ENCODE peak calls at places on chromosomes 1 and 21, in nine cellular contexts. Z, T, R, Y, G, E, Q, U and B are unnamed samples.

GRCh38 chr1:151060241-151061011 is at the start of gene MLLT11:
- DNase-seq in U (no peak), E (no peak), Y (peak), Q (peak), G (peak), R (no peak), T (peak), Z (peak), B (no peak)

GRCh38 chr1:203556047-203556851 is 62.3 kb downstream of the OPTC start:
- DNase-seq in E (no peak), G (no peak), U (no peak), R (no peak), Q (peak), Z (no peak), T (peak), Y (no peak), B (no peak)

GRCh38 chr1:100607628-100608240 is 69.8 kb downstream of the GPR88 start:
- DNase-seq in G (no peak), Z (no peak), Q (no peak), Y (no peak), R (no peak), U (no peak), E (no peak), T (no peak), B (no peak)

GRCh38 chr21:29641635-29642550 is 297.9 kb downstream of the GRIK1 start:
- DNase-seq in E (no peak), G (no peak), T (no peak), U (no peak), R (no peak), Q (no peak), Y (no peak), Z (no peak), B (no peak)

GRCh38 chr1:173411835-173412742 is 65.0 kb upstream of the PRDX6 start:
- DNase-seq in Z (no peak), U (peak), T (peak), R (no peak), Y (no peak), G (no peak), Q (peak), E (no peak), B (no peak)

GRCh38 chr21:30446969-30447368 is 6.9 kb downstream of the KRTAP15-1 start:
- DNase-seq in Q (no peak), Z (no peak), R (no peak), U (no peak), G (no peak), Y (no peak), T (no peak), E (no peak), B (no peak)

GRCh38 chr1:231630558-231631205 is 4.1 kb downstream of the DISC1 start:
- DNase-seq in G (no peak), Q (peak), U (no peak), R (no peak), E (no peak), Z (no peak), T (peak), Y (no peak), B (no peak)

GRCh38 chr1:17176306-17177061 is 28.4 kb upstream of the PADI1 start:
- DNase-seq in G (no peak), Z (no peak), Y (no peak), E (no peak), Q (no peak), T (no peak), U (peak), R (no peak), B (peak)

GRCh38 chr1:198605880-198606458 is 32.9 kb upstream of the PTPRC start:
- DNase-seq in R (no peak), T (no peak), U (no peak), Y (no peak), G (no peak), Q (no peak), Z (no peak), E (no peak), B (no peak)

GRCh38 chr1:230390371-230390770 is 35.8 kb downstream of the PGBD5 start:
- DNase-seq in G (no peak), Y (no peak), U (no peak), T (no peak), Q (no peak), E (no peak), Z (no peak), R (no peak), B (no peak)

GRCh38 chr1:116345830-116346229 is 27.2 kb upstream of the ATP1A1 start:
- DNase-seq in Q (no peak), T (no peak), U (no peak), Y (no peak), R (no peak), Z (peak), E (no peak), G (peak), B (no peak)

GRCh38 chr1:171800342-171800741 is 18.9 kb downstream of the METTL13 start:
- DNase-seq in E (no peak), T (no peak), Q (no peak), U (no peak), G (no peak), R (no peak), Y (no peak), Z (no peak), B (no peak)

GRCh38 chr21:43355196-43355924 is 71.6 kb downstream of the SIK1 start:
- DNase-seq in G (no peak), T (no peak), Y (no peak), Z (no peak), R (no peak), U (no peak), E (no peak), Q (no peak), B (no peak)

GRCh38 chr1:19432943-19433609 is 52.3 kb downstream of the CAPZB start:
- DNase-seq in E (no peak), R (no peak), U (no peak), Y (no peak), Q (no peak), Z (no peak), T (no peak), G (no peak), B (no peak)

GRCh38 chr1:115426271-115426771 is 88.3 kb upstream of the NGF start:
- DNase-seq in U (no peak), E (no peak), Y (no peak), Q (peak), T (peak), R (no peak), Z (no peak), G (no peak), B (no peak)

GRCh38 chr1:178417858-178418257 is 78.9 kb downstream of the CLEC20A start:
- DNase-seq in Z (no peak), R (no peak), U (no peak), G (no peak), T (peak), Q (peak), Y (no peak), E (no peak), B (no peak)

GRCh38 chr1:36397083-36397377 is 678 bp downstream of the LSM10 start:
- DNase-seq in T (no peak), Y (no peak), G (peak), Q (no peak), R (no peak), U (no peak), E (no peak), Z (no peak), B (no peak)

GRCh38 chr21:23963454-23963853 is 1643.8 kb downstream of the MRPL39 start:
- DNase-seq in Y (no peak), U (no peak), G (no peak), R (no peak), E (no peak), Q (no peak), Z (peak), T (no peak), B (no peak)

GRCh38 chr1:59574085-59574484 is 240.7 kb upstream of the HOOK1 start:
- DNase-seq in Y (no peak), E (no peak), T (peak), G (no peak), Z (no peak), U (no peak), Q (peak), R (no peak), B (no peak)

GRCh38 chr1:221712776-221713431 is 29.0 kb downstream of the DUSP10 start:
- DNase-seq in Q (no peak), U (peak), R (no peak), Y (no peak), Z (no peak), T (no peak), G (peak), E (peak), B (no peak)

GRCh38 chr1:79811173-79811572 is 804.6 kb upstream of the ADGRL4 start:
- DNase-seq in G (no peak), T (peak), U (no peak), Q (peak), Y (no peak), E (no peak), Z (no peak), R (no peak), B (no peak)

GRCh38 chr21:46109251-46110221 is 11.6 kb downstream of the COL6A2 start:
- DNase-seq in U (no peak), R (peak), G (no peak), T (peak), E (no peak), Z (no peak), Y (no peak), Q (no peak), B (no peak)

GRCh38 chr21:43355925-43356289 is 71.0 kb downstream of the SIK1 start:
- DNase-seq in T (no peak), Y (no peak), Z (peak), E (no peak), U (no peak), R (no peak), Q (no peak), G (no peak), B (no peak)

GRCh38 chr1:101075926-101076325 is 50.3 kb upstream of the DPH5 start:
- DNase-seq in E (no peak), Q (no peak), G (no peak), Z (no peak), R (no peak), Y (no peak), U (no peak), T (no peak), B (no peak)

GRCh38 chr1:245353915-245354775 is 199.4 kb downstream of the KIF26B start:
- DNase-seq in E (no peak), T (no peak), R (no peak), Z (no peak), Q (no peak), U (no peak), Y (no peak), G (no peak), B (no peak)

GRCh38 chr1:51945591-51945990 is 44.9 kb downstream of the RAB3B start:
- DNase-seq in E (no peak), U (no peak), G (no peak), T (no peak), Y (no peak), R (no peak), Q (peak), Z (peak), B (no peak)

GRCh38 chr1:41892211-41892840 is 26.4 kb downstream of the HIVEP3 start:
- DNase-seq in T (no peak), R (no peak), Q (no peak), G (no peak), E (no peak), Y (no peak), U (no peak), Z (peak), B (no peak)